ENCODE peak calls at places on chromosomes 5 and 9, in nine cellular contexts. S, M, K, J, T, E, L, U and H are unnamed samples.

GRCh38 chr9:134314950-134315715 is 11.1 kb upstream of the RXRA start:
- DNase-seq in L (no peak), K (no peak), M (no peak), J (peak; percentile 73), S (no peak), E (no peak), T (no peak), U (peak; percentile 27), H (no peak)

GRCh38 chr5:62920856-62921255 is 342.2 kb downstream of the LRRC70 start:
- DNase-seq in S (no peak), J (no peak), K (no peak), L (no peak), U (no peak), T (no peak), E (no peak), M (no peak), H (no peak)

GRCh38 chr9:136533775-136534157 is 12.1 kb downstream of the NOTCH1 start:
- DNase-seq in K (peak; percentile 66), S (no peak), M (no peak), E (no peak), T (no peak), U (peak; percentile 89), J (no peak), L (peak; percentile 78), H (peak; percentile 63)

GRCh38 chr5:54832066-54832465 is 153.3 kb downstream of the ESM1 start:
- DNase-seq in S (no peak), E (peak; percentile 88), L (no peak), U (no peak), K (no peak), J (no peak), M (no peak), T (no peak), H (no peak)

GRCh38 chr5:128920345-128921215 is 44.7 kb upstream of the SLC27A6 start:
- DNase-seq in L (no peak), S (no peak), E (peak; percentile 59), T (no peak), U (no peak), K (no peak), M (no peak), J (no peak), H (no peak)

GRCh38 chr9:101536351-101536750 is 2.7 kb downstream of the RNF20 start:
- DNase-seq in T (no peak), K (no peak), M (no peak), L (no peak), E (peak; percentile 48), J (no peak), U (no peak), S (no peak), H (no peak)

GRCh38 chr5:10564838-10565784 is 1.2 kb downstream of the ANKRD33B start:
- DNase-seq in J (peak; percentile 31), M (no peak), E (no peak), K (no peak), L (no peak), U (peak; percentile 73), S (no peak), T (no peak), H (no peak)

GRCh38 chr9:134699343-134699740 is 57.7 kb downstream of the COL5A1 start:
- DNase-seq in L (no peak), M (no peak), E (peak; percentile 37), J (no peak), U (no peak), S (no peak), K (no peak), T (no peak), H (no peak)